ENCODE peak calls at places on chromosomes 6 and 20, in nine cellular contexts. I is heart right ventricle, U is neuronal stem cell, P is GM23338, C is GM13976, L is endothelial cell of umbilical vein, M is KG1, A is glutamatergic neuron, R is posterior vena cava. B is an unnamed sample.

GRCh38 chr6:95529762-95530161 is 47.6 kb upstream of the MANEA start:
- DNase-seq in R (no peak), L (no peak), M (no peak), P (no peak), C (no peak), A (no peak), I (no peak), U (no peak), B (no peak)

GRCh38 chr6:124963416-124964083 is 1.3 kb downstream of the RNF217 start:
- DNase-seq in A (no peak), I (no peak), P (peak; percentile 52), R (no peak), L (peak; percentile 75), U (no peak), C (no peak), M (peak; percentile 17), B (no peak)

GRCh38 chr6:42374027-42374669 is 77.6 kb downstream of the TRERF1 start:
- DNase-seq in A (no peak), L (no peak), R (no peak), U (no peak), C (no peak), P (no peak), M (no peak), I (no peak), B (no peak)

GRCh38 chr6:78530208-78530607 is 337.1 kb upstream of the IRAK1BP1 start:
- DNase-seq in C (no peak), I (no peak), P (peak; percentile 13), A (no peak), L (no peak), U (peak; percentile 1), R (no peak), M (no peak), B (no peak)

GRCh38 chr6:96301023-96301422 is 220.6 kb upstream of the UFL1 start:
- DNase-seq in P (no peak), M (no peak), L (no peak), C (no peak), I (no peak), A (no peak), R (no peak), U (no peak), B (no peak)

GRCh38 chr20:32040142-32040953 is 11.7 kb upstream of the HCK start:
- DNase-seq in P (no peak), I (peak; percentile 40), M (peak; percentile 68), A (no peak), L (no peak), C (peak; percentile 62), R (no peak), U (no peak), B (no peak)

GRCh38 chr6:1995521-1996110 is 249.8 kb downstream of the GMDS start:
- DNase-seq in U (no peak), M (no peak), P (peak; percentile 18), R (no peak), C (no peak), I (no peak), A (no peak), L (no peak), B (no peak)

GRCh38 chr20:62578294-62578897 is 63.9 kb upstream of the SLCO4A1 start:
- DNase-seq in R (no peak), A (no peak), M (no peak), I (no peak), U (no peak), L (no peak), C (no peak), P (no peak), B (no peak)

GRCh38 chr6:48048460-48049146 is 62.4 kb downstream of the PTCHD4 start:
- DNase-seq in I (no peak), L (no peak), R (no peak), P (no peak), A (no peak), U (no peak), C (no peak), M (no peak), B (no peak)

GRCh38 chr6:121733216-121733615 is 297.8 kb downstream of the GJA1 start:
- DNase-seq in R (no peak), M (no peak), U (no peak), C (no peak), L (peak; percentile 31), A (no peak), P (no peak), I (no peak), B (no peak)

GRCh38 chr6:8218861-8219260 is 116.5 kb upstream of the EEF1E1 start:
- DNase-seq in I (no peak), U (no peak), A (no peak), M (no peak), R (no peak), P (no peak), C (no peak), L (no peak), B (no peak)

GRCh38 chr6:21533678-21534077 is 59.9 kb upstream of the SOX4 start:
- DNase-seq in A (no peak), C (no peak), U (no peak), I (no peak), M (no peak), L (no peak), P (no peak), R (no peak), B (no peak)

GRCh38 chr6:147950623-147950987 is 392.0 kb upstream of the SASH1 start:
- DNase-seq in C (no peak), M (no peak), A (no peak), L (no peak), I (no peak), R (no peak), P (no peak), U (no peak), B (no peak)

GRCh38 chr20:32871622-32872160 is 13.0 kb downstream of the EFCAB8 start:
- DNase-seq in I (no peak), C (no peak), M (no peak), P (no peak), R (no peak), L (no peak), U (no peak), A (no peak), B (no peak)

GRCh38 chr6:63268574-63268973 is 51.2 kb downstream of the LGSN start:
- DNase-seq in P (no peak), L (no peak), U (no peak), R (no peak), C (no peak), A (no peak), M (no peak), I (no peak), B (no peak)

GRCh38 chr6:34305982-34306702 is 57.3 kb upstream of the SMIM29 start:
- DNase-seq in A (no peak), L (peak; percentile 92), M (no peak), I (no peak), U (no peak), R (no peak), C (no peak), P (no peak), B (no peak)

GRCh38 chr6:4009486-4009885 is 69.5 kb downstream of the FAM217A start:
- DNase-seq in R (no peak), L (no peak), A (no peak), P (no peak), U (no peak), M (no peak), I (no peak), C (no peak), B (no peak)

GRCh38 chr6:52610745-52611355 is 34.0 kb upstream of the TRAM2 start:
- DNase-seq in I (no peak), M (no peak), P (no peak), A (no peak), U (no peak), L (no peak), R (no peak), C (no peak), B (no peak)

GRCh38 chr6:152189736-152190135 is 382.3 kb downstream of the ESR1 start:
- DNase-seq in I (no peak), R (no peak), A (no peak), L (no peak), M (no peak), P (no peak), C (no peak), U (no peak), B (no peak)

GRCh38 chr6:77425216-77425615 is 38.1 kb downstream of the HTR1B start:
- DNase-seq in R (no peak), A (no peak), C (no peak), L (no peak), I (no peak), P (no peak), U (no peak), M (no peak), B (no peak)

B was measured in NK-92 treated with Interleukin-12 subunit alpha and Interleukin-12 subunit beta, amount 100 ng/mL, for 24 hours.